ENCODE peak calls at places on chromosomes 4 and X, in nine cellular contexts. T, Y, Z, I, X, K, S, M and R are unnamed samples. For H3K4me1, the result is how much of the 10 kb centered on the place peaks cover.

GRCh38 chrX:66638591-66639500 is at the start of gene EDA2R:
- DNase-seq in T (no peak), Y (peak), Z (peak), I (peak), X (peak), K (peak), S (peak), M (peak), R (peak)

GRCh38 chr4:77510367-77510766 is 95.3 kb upstream of the CXCL13 start:
- DNase-seq in T (no peak), Y (no peak), Z (no peak), I (no peak), X (no peak), K (peak), S (no peak), M (no peak), R (no peak)

GRCh38 chr4:101419324-101420135 is 72.2 kb upstream of the PPP3CA start:
- DNase-seq in T (no peak), Y (no peak), Z (no peak), I (no peak), X (no peak), K (no peak), S (peak), M (peak), R (no peak)

GRCh38 chrX:39969099-39969825 is 128.5 kb downstream of the BCOR start:
- DNase-seq in T (no peak), Y (peak), Z (no peak), I (no peak), X (no peak), K (no peak), S (no peak), M (no peak), R (peak)

GRCh38 chrX:12488781-12489180 is 302.4 kb upstream of the PRPS2 start:
- DNase-seq in T (no peak), Y (no peak), Z (no peak), I (no peak), X (no peak), K (no peak), S (no peak), M (no peak), R (no peak)

GRCh38 chr4:84258905-84259830 is 239.9 kb downstream of the NKX6-1 start:
- DNase-seq in T (no peak), Y (no peak), Z (peak), I (no peak), X (peak), K (no peak), S (no peak), M (peak), R (no peak)

GRCh38 chr4:172952052-172952451 is 216.6 kb upstream of the GALNT7 start:
- DNase-seq in T (no peak), Y (no peak), Z (no peak), I (no peak), X (no peak), K (no peak), S (no peak), M (no peak), R (peak)

GRCh38 chrX:106874075-106874474 is 29.1 kb downstream of the RIPPLY1 start:
- DNase-seq in T (no peak), Y (no peak), Z (peak), I (no peak), X (peak), K (no peak), S (no peak), M (peak), R (no peak)

GRCh38 chr4:70505152-70505748 is 13.1 kb upstream of the AMTN start:
- DNase-seq in T (no peak), Y (peak), Z (peak), I (peak), X (peak), K (peak), S (peak), M (peak), R (peak)

GRCh38 chrX:118772051-118772450 is 44.6 kb downstream of the IL13RA1 start:
- DNase-seq in T (no peak), Y (no peak), Z (no peak), I (no peak), X (no peak), K (no peak), S (no peak), M (no peak), R (no peak)

GRCh38 chr4:21304061-21304541 is 603.8 kb downstream of the PACRGL start:
- DNase-seq in T (no peak), Y (no peak), Z (no peak), I (peak), X (no peak), K (no peak), S (no peak), M (no peak), R (peak)

GRCh38 chr4:121041307-121042090 is 30.8 kb downstream of the NDNF start:
- DNase-seq in T (no peak), Y (no peak), Z (no peak), I (no peak), X (no peak), K (no peak), S (no peak), M (no peak), R (no peak)

GRCh38 chr4:17447056-17447455 is 64.8 kb downstream of the QDPR start:
- DNase-seq in T (no peak), Y (no peak), Z (no peak), I (no peak), X (no peak), K (no peak), S (no peak), M (peak), R (no peak)

GRCh38 chr4:181821039-181822004 is 421.9 kb upstream of the TENM3 start:
- DNase-seq in T (no peak), Y (no peak), Z (no peak), I (no peak), X (no peak), K (no peak), S (no peak), M (peak), R (no peak)

GRCh38 chrX:127782904-127783303 is 269.3 kb downstream of the ACTRT1 start:
- DNase-seq in T (no peak), Y (no peak), Z (no peak), I (no peak), X (no peak), K (no peak), S (no peak), M (no peak), R (no peak)

GRCh38 chr4:166594326-166594946 is 639.9 kb downstream of the SPOCK3 start:
- DNase-seq in T (no peak), Y (peak), Z (peak), I (no peak), X (peak), K (peak), S (peak), M (no peak), R (no peak)

GRCh38 chr4:99998062-99998880 is 48.2 kb upstream of the H2AZ1 start:
- DNase-seq in T (no peak), Y (no peak), Z (peak), I (no peak), X (peak), K (no peak), S (no peak), M (peak), R (no peak)

GRCh38 chr4:15451866-15452765 is 17.6 kb upstream of the CC2D2A start:
- DNase-seq in T (peak), Y (no peak), Z (peak), I (no peak), X (no peak), K (no peak), S (no peak), M (peak), R (no peak)

GRCh38 chr4:14856076-14856926 is 146.0 kb upstream of the CPEB2 start:
- DNase-seq in T (peak), Y (peak), Z (peak), I (peak), X (peak), K (no peak), S (peak), M (peak), R (peak)

GRCh38 chr4:71241467-71242401 is 97.1 kb upstream of the SLC4A4 start:
- DNase-seq in T (no peak), Y (no peak), Z (no peak), I (no peak), X (no peak), K (no peak), S (no peak), M (peak), R (peak)

GRCh38 chr4:67929447-67929846 is 33.8 kb downstream of the TMPRSS11A start:
- DNase-seq in T (no peak), Y (no peak), Z (no peak), I (no peak), X (no peak), K (no peak), S (no peak), M (peak), R (no peak)

GRCh38 chr4:184100297-184100885 is 117.3 kb downstream of the ENPP6 start:
- DNase-seq in T (no peak), Y (peak), Z (peak), I (peak), X (no peak), K (peak), S (peak), M (peak), R (peak)

GRCh38 chr4:148054275-148054674 is 322.4 kb downstream of the ARHGAP10 start:
- DNase-seq in T (no peak), Y (no peak), Z (no peak), I (no peak), X (no peak), K (no peak), S (no peak), M (no peak), R (no peak)
- H3K4me1 ChIP-seq in T (under half), Y (under half), Z (under half), I (under half), X (under half), K (under half), S (under half), M (under half), R (under half)

GRCh38 chr4:88697588-88698329 is at the start of gene NAP1L5:
- DNase-seq in T (peak), Y (peak), Z (peak), I (peak), X (no peak), K (peak), S (peak), M (peak), R (peak)
- TF ChIP-seq POLR2A in T (no peak), Y (peak), Z (no peak), I (peak), X (no peak), K (peak), S (no peak), M (peak), R (no peak)

GRCh38 chr4:47031011-47031678 is at the start of gene GABRB1:
- DNase-seq in T (no peak), Y (peak), Z (no peak), I (peak), X (no peak), K (peak), S (peak), M (peak), R (peak)
- H3K4me3 ChIP-seq in T (peak), Y (peak), Z (peak), I (peak), X (peak), K (peak), S (peak), M (peak), R (no peak)

GRCh38 chr4:47486306-47486705 is 1.2 kb downstream of the ATP10D start:
- DNase-seq in T (no peak), Y (no peak), Z (no peak), I (no peak), X (no peak), K (no peak), S (no peak), M (no peak), R (no peak)

GRCh38 chr4:47493238-47494123 is 8.4 kb downstream of the ATP10D start:
- DNase-seq in T (no peak), Y (no peak), Z (no peak), I (no peak), X (no peak), K (no peak), S (no peak), M (no peak), R (no peak)

GRCh38 chr4:47488706-47489105 is 3.6 kb downstream of the ATP10D start:
- DNase-seq in T (no peak), Y (no peak), Z (no peak), I (no peak), X (no peak), K (no peak), S (no peak), M (no peak), R (no peak)

GRCh38 chr4:47494124-47494430 is 9.0 kb downstream of the ATP10D start:
- DNase-seq in T (no peak), Y (no peak), Z (no peak), I (no peak), X (no peak), K (no peak), S (no peak), M (no peak), R (no peak)

DNA sequence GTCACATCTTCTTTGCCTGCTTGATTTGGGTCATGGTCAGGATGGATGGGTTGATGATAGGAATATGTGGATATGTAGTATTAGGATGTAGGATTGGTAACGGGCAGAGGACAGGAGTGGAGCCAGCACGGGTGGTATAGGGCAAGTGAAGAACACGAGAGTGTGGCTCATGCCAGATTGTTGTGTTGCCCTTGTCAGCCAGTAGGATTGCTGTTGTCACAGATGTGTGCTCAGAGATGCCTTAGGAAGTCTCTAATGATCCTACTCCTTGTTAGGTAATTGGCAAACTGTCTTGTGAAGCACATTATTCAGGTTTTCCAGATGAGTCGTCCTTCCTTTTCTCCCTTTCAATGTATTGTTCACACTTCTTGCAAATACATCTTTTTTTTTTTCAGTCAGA is 5.5 kb downstream of the ATP10D start:
- DNase-seq in T (no peak), Y (no peak), Z (peak), I (no peak), X (peak), K (no peak), S (no peak), M (no peak), R (no peak)
- H3K4me1 ChIP-seq in T (under half), Y (under half), Z (under half), I (under half), X (under half), K (under half), S (under half), M (under half), R (under half)

GRCh38 chrX:8870411-8870810 is 69.2 kb upstream of the FAM9A start:
- DNase-seq in T (no peak), Y (no peak), Z (no peak), I (no peak), X (no peak), K (no peak), S (no peak), M (no peak), R (no peak)

GRCh38 chrX:8869812-8870211 is 68.6 kb upstream of the FAM9A start:
- DNase-seq in T (no peak), Y (no peak), Z (no peak), I (no peak), X (no peak), K (no peak), S (no peak), M (no peak), R (no peak)

GRCh38 chrX:8868070-8868795 is 67.0 kb upstream of the FAM9A start:
- DNase-seq in T (no peak), Y (no peak), Z (peak), I (no peak), X (no peak), K (no peak), S (no peak), M (peak), R (no peak)

GRCh38 chrX:8867454-8867853 is 66.3 kb upstream of the FAM9A start:
- DNase-seq in T (no peak), Y (no peak), Z (no peak), I (no peak), X (no peak), K (no peak), S (no peak), M (peak), R (no peak)

GRCh38 chrX:8868906-8869305 is 67.7 kb upstream of the FAM9A start:
- DNase-seq in T (no peak), Y (no peak), Z (no peak), I (no peak), X (no peak), K (no peak), S (no peak), M (peak), R (no peak)
- TF ChIP-seq POLR2A in T (no peak), Y (no peak), Z (no peak), I (no peak), X (no peak), K (no peak), S (no peak), M (no peak), R (no peak)

GRCh38 chrX:41019041-41019392 is 66.2 kb upstream of the USP9X start:
- DNase-seq in T (no peak), Y (no peak), Z (no peak), I (no peak), X (no peak), K (no peak), S (no peak), M (no peak), R (no peak)
- H3K4me3 ChIP-seq in T (no peak), Y (no peak), Z (no peak), I (no peak), X (no peak), K (no peak), S (no peak), M (no peak), R (no peak)

DNA sequence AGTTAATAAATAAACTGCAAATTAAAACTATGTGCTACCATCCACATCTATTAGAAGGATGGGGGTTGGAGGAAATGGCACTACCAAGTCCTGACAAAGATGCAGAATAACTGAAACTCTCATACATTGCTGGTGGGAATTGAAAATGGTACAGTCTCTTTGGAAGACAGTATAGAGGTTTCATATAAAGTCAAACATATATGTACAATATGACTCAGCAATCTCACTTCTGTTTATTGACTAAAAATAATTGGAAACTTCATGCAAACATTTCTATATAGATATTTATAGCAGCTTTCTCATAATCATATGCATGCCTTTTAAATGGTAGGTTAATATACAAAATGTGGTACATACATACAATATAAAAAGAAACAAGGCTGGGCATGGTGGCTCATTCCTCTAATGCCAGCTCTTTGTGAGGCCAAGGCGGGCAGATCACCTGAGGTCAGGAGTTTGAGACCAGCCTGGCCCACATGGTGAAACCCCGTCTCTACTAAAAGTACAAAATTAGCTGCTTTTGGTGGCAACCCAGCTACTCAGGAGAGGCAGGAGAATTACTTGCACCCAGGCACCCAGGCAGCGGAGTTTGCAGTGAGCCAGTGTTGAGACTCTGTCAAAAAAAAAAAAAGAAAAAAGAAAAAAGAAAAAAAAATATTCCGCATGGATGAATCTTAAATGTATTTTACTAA is 225.0 kb upstream of the CXXC4 start:
- DNase-seq in T (no peak), Y (no peak), Z (no peak), I (no peak), X (no peak), K (no peak), S (no peak), M (no peak), R (no peak)
- H3K4me1 ChIP-seq in T (under half), Y (under half), Z (under half), I (under half), X (under half), K (under half), S (under half), M (under half), R (under half)